ENCODE peak calls at places on chromosomes 5 and 9, in ten cellular contexts. K is SK-N-SH; F is DMS79 treated with DMSO at 0.1 percent for 48 hours; P is CD8-positive, alpha-beta T cell; Z is aorta; T is coronary artery; M is T-cell; B is GM06990; H is ELR; I is NT2/D1. Y is an unnamed sample.

GRCh38 chr9:109276469-109277440 is 44.1 kb downstream of the EPB41L4B start:
- DNase-seq in M (no peak), T (no peak), H (no peak), P (no peak), Z (no peak), I (no peak), K (no peak), B (no peak), F (no peak), Y (no peak)

GRCh38 chr9:93625000-93625399 is 48.6 kb downstream of the PHF2 start:
- DNase-seq in K (no peak), H (peak), P (no peak), I (no peak), B (no peak), M (no peak), F (no peak), Z (no peak), T (no peak), Y (peak)

GRCh38 chr5:36066540-36067210 is at the start of gene UGT3A2:
- DNase-seq in K (peak), T (no peak), P (no peak), I (no peak), Z (no peak), F (peak), B (no peak), M (no peak), H (no peak), Y (no peak)

GRCh38 chr9:130665029-130665430 is 636 bp downstream of the PRDM12 start:
- DNase-seq in K (no peak), H (no peak), F (no peak), I (no peak), M (no peak), T (no peak), B (no peak), Z (no peak), P (no peak), Y (no peak)

GRCh38 chr5:1763548-1763911 is 36.1 kb downstream of the MRPL36 start:
- DNase-seq in Z (peak), T (peak), H (peak), I (peak), K (peak), F (peak), M (no peak), P (no peak), B (no peak), Y (peak)

GRCh38 chr9:84310903-84311302 is 29.7 kb downstream of the SLC28A3 start:
- DNase-seq in T (no peak), H (no peak), F (no peak), P (no peak), Z (peak), K (no peak), I (no peak), M (no peak), B (no peak), Y (no peak)

GRCh38 chr5:91408710-91409109 is 25.6 kb upstream of the ARRDC3 start:
- DNase-seq in M (no peak), Z (no peak), T (no peak), P (no peak), B (no peak), I (no peak), H (peak), K (no peak), F (no peak), Y (peak)

GRCh38 chr5:15515229-15515628 is 15.2 kb downstream of the FBXL7 start:
- DNase-seq in T (no peak), P (no peak), I (no peak), Z (no peak), K (no peak), H (no peak), F (no peak), M (no peak), B (no peak), Y (peak)

GRCh38 chr9:88604836-88605499 is 70.0 kb downstream of the NXNL2 start:
- DNase-seq in I (no peak), F (no peak), P (no peak), B (no peak), M (no peak), K (no peak), H (no peak), Z (no peak), T (no peak), Y (no peak)

GRCh38 chr5:149493316-149493715 is 57.9 kb downstream of the CSNK1A1 start:
- DNase-seq in P (no peak), I (no peak), T (no peak), F (peak), B (no peak), Z (no peak), H (no peak), M (no peak), K (no peak), Y (no peak)

GRCh38 chr5:33828611-33829286 is 63.0 kb downstream of the ADAMTS12 start:
- DNase-seq in F (no peak), Z (no peak), H (peak), I (no peak), B (no peak), K (no peak), T (no peak), M (no peak), P (no peak), Y (no peak)

GRCh38 chr5:42605490-42605889 is 151.1 kb upstream of the CCDC152 start:
- DNase-seq in I (no peak), H (no peak), T (no peak), M (no peak), B (no peak), Z (no peak), K (no peak), P (no peak), F (no peak), Y (no peak)

GRCh38 chr9:16147726-16148125 is 594.9 kb downstream of the CCDC171 start:
- DNase-seq in F (peak), I (no peak), H (no peak), B (no peak), K (no peak), Z (no peak), M (no peak), T (no peak), P (no peak), Y (no peak)

GRCh38 chr9:749712-750111 is 91.8 kb upstream of the DMRT1 start:
- DNase-seq in H (peak), F (no peak), B (no peak), T (no peak), K (no peak), Z (no peak), I (no peak), M (no peak), P (no peak), Y (no peak)

GRCh38 chr9:22529426-22530199 is 83.0 kb downstream of the DMRTA1 start:
- DNase-seq in M (no peak), P (no peak), B (no peak), K (no peak), T (no peak), F (no peak), Z (no peak), I (no peak), H (peak), Y (peak)

GRCh38 chr9:99544526-99544925 is 277.2 kb upstream of the NR4A3 start:
- DNase-seq in P (no peak), Z (no peak), B (no peak), F (no peak), I (no peak), H (no peak), K (no peak), M (no peak), T (no peak), Y (peak)

GRCh38 chr5:150649108-150649827 is 8.8 kb downstream of the SYNPO start:
- DNase-seq in F (no peak), H (no peak), M (no peak), P (no peak), Z (peak), T (peak), K (no peak), B (no peak), I (no peak), Y (no peak)

GRCh38 chr5:16552666-16553343 is 64.0 kb downstream of the RETREG1 start:
- DNase-seq in I (peak), P (no peak), F (no peak), K (peak), M (peak), H (peak), T (no peak), Z (peak), B (no peak), Y (peak)

GRCh38 chr9:127606043-127606442 is 6.0 kb upstream of the STXBP1 start:
- DNase-seq in P (no peak), Z (no peak), F (no peak), T (no peak), K (no peak), H (no peak), B (no peak), I (no peak), M (no peak), Y (no peak)

GRCh38 chr9:12774861-12775367 is at the start of gene LURAP1L:
- DNase-seq in P (no peak), H (peak), I (peak), B (no peak), K (peak), T (peak), M (no peak), F (peak), Z (peak), Y (peak)

GRCh38 chr9:72577212-72577753 is 55.9 kb downstream of the TMC1 start:
- DNase-seq in K (no peak), B (no peak), Z (no peak), I (no peak), F (no peak), H (peak), T (no peak), P (no peak), M (no peak), Y (peak)

GRCh38 chr9:109182940-109183798 is 16.1 kb upstream of the FRRS1L start:
- DNase-seq in T (no peak), B (peak), H (peak), F (no peak), I (no peak), P (no peak), K (peak), M (no peak), Z (no peak), Y (peak)

GRCh38 chr5:668299-668995 is 24.7 kb downstream of the TPPP start:
- DNase-seq in M (no peak), B (no peak), Z (no peak), I (no peak), P (no peak), K (no peak), H (no peak), F (no peak), T (no peak), Y (no peak)

GRCh38 chr5:132060501-132061161 is at the start of gene IL3:
- DNase-seq in T (no peak), F (no peak), Z (peak), B (no peak), H (no peak), M (no peak), I (no peak), K (peak), P (no peak), Y (no peak)

GRCh38 chr5:131610198-131611063 is 24.6 kb downstream of the RAPGEF6 start:
- DNase-seq in T (no peak), P (no peak), I (no peak), K (no peak), Z (no peak), H (peak), F (no peak), M (no peak), B (no peak), Y (peak)

GRCh38 chr5:1315709-1316587 is 21.1 kb upstream of the TERT start:
- DNase-seq in B (peak), I (no peak), H (no peak), M (peak), T (peak), P (no peak), Z (peak), F (peak), K (no peak), Y (no peak)

GRCh38 chr9:95111716-95112115 is 205.8 kb downstream of the FANCC start:
- DNase-seq in Z (no peak), P (no peak), B (no peak), H (no peak), F (no peak), I (no peak), T (no peak), M (no peak), K (no peak), Y (no peak)

GRCh38 chr9:83707518-83707767 is 315 bp downstream of the UBQLN1 start:
- DNase-seq in H (peak), F (peak), M (no peak), P (no peak), B (no peak), T (peak), K (no peak), I (peak), Z (no peak), Y (peak)

GRCh38 chr9:108951578-108951977 is 17.4 kb downstream of the ABITRAM start:
- DNase-seq in P (no peak), M (no peak), Z (no peak), H (peak), T (no peak), I (no peak), B (no peak), K (no peak), F (no peak), Y (no peak)

GRCh38 chr9:138022756-138023393 is 145.3 kb downstream of the CACNA1B start:
- DNase-seq in P (no peak), M (no peak), H (no peak), T (no peak), Z (no peak), B (no peak), I (no peak), K (no peak), F (peak), Y (no peak)

Y was measured in adipocyte.